ENCODE peak calls at places on chromosomes 13 and 19, in seven cellular contexts. F, C, O, N, P, D and I are unnamed samples.

GRCh38 chr19:9672893-9673292 is 2.0 kb downstream of the ZNF562 start:
- DNase-seq in O (no peak), D (no peak), N (no peak), P (no peak), F (no peak), C (no peak), I (no peak)

GRCh38 chr19:1944916-1945561 is 4.1 kb downstream of the CSNK1G2 start:
- DNase-seq in D (no peak), F (no peak), O (no peak), C (no peak), N (no peak), P (no peak), I (no peak)

GRCh38 chr13:68727165-68727564 is 1380.5 kb upstream of the ATXN8OS start:
- DNase-seq in D (no peak), N (no peak), O (no peak), P (no peak), C (no peak), F (no peak), I (no peak)

GRCh38 chr13:49926019-49926418 is 10.1 kb downstream of the SPRYD7 start:
- DNase-seq in N (no peak), D (no peak), P (no peak), O (no peak), F (no peak), C (no peak), I (no peak)

GRCh38 chr19:49409441-49410029 is 13.7 kb downstream of the PTH2 start:
- DNase-seq in N (no peak), P (no peak), C (no peak), D (no peak), O (no peak), F (no peak), I (no peak)

GRCh38 chr13:106963151-106963550 is 395.2 kb upstream of the ARGLU1 start:
- DNase-seq in D (no peak), F (no peak), O (no peak), P (no peak), N (no peak), C (no peak), I (no peak)

GRCh38 chr13:41019578-41020347 is 647 bp upstream of the ELF1 start:
- DNase-seq in N (no peak), O (no peak), F (no peak), C (no peak), D (no peak), P (no peak), I (no peak)

GRCh38 chr19:14361824-14362223 is 19.4 kb upstream of the ADGRE5 start:
- DNase-seq in F (no peak), D (no peak), C (no peak), N (no peak), P (peak), O (peak), I (no peak)

GRCh38 chr19:35141627-35142401 is 1.2 kb upstream of the FXYD7 start:
- DNase-seq in O (no peak), P (no peak), C (no peak), D (no peak), F (no peak), N (no peak), I (no peak)

GRCh38 chr13:28626266-28626665 is 32.7 kb upstream of the POMP start:
- DNase-seq in C (no peak), N (no peak), F (no peak), O (no peak), D (no peak), P (no peak), I (no peak)

GRCh38 chr13:106446011-106446410 is 89.5 kb downstream of the EFNB2 start:
- DNase-seq in N (no peak), O (no peak), D (no peak), F (no peak), P (no peak), C (no peak), I (no peak)

GRCh38 chr13:113431171-113431570 is 22.1 kb downstream of the ADPRHL1 start:
- DNase-seq in O (no peak), P (no peak), C (no peak), D (no peak), F (no peak), N (no peak), I (no peak)

GRCh38 chr13:105513448-105513847 is 1022.0 kb downstream of the EFNB2 start:
- DNase-seq in N (no peak), P (no peak), O (no peak), F (no peak), D (no peak), C (no peak), I (no peak)

GRCh38 chr13:31240921-31241320 is 41.1 kb downstream of the B3GLCT start:
- DNase-seq in O (no peak), D (no peak), N (no peak), F (no peak), C (no peak), P (no peak), I (no peak)

GRCh38 chr13:55577847-55578210 is 1562.9 kb upstream of the PRR20A start:
- DNase-seq in P (peak), N (no peak), C (no peak), O (no peak), D (no peak), F (no peak), I (no peak)
- TF ChIP-seq CTCF in P (no peak), N (no peak), C (no peak), O (no peak), D (no peak), F (no peak), I (no peak)

GRCh38 chr13:96379967-96380366 is 290.1 kb downstream of the HS6ST3 start:
- DNase-seq in P (no peak), D (no peak), O (no peak), C (no peak), N (no peak), F (no peak), I (no peak)
- TF ChIP-seq CTCF in P (no peak), D (no peak), O (no peak), C (no peak), N (no peak), F (no peak), I (no peak)

GRCh38 chr19:46471116-46471733 is at the start of gene PNMA8A:
- DNase-seq in O (peak), F (peak), C (no peak), N (peak), D (no peak), P (peak), I (no peak)
- TF ChIP-seq CTCF in O (no peak), F (no peak), C (no peak), N (no peak), D (peak), P (no peak), I (no peak)

DNA sequence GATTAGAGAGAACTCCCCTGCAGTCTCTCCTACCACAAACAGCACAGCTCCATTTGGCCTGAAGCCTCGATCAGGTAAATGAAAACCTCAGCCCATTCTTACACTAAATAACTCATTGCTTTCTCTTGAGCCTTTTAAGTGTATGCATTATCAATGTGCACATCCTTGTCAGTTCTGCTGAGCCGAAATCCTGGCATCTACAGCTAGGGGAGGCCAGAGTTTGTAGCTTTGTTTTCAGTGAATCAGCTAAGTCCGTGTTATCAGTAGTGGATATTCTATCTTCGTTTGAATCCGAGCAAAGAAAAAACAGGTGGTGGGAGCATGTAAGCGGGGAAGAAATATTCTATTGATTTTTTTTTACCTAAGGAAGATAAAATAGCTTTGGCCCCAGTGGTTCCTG is 84.4 kb downstream of the ESD start:
- DNase-seq in F (no peak), N (no peak), O (no peak), C (no peak), P (no peak), D (no peak), I (no peak)
- TF ChIP-seq CTCF in F (no peak), N (no peak), O (no peak), C (no peak), P (no peak), D (no peak), I (no peak)

DNA sequence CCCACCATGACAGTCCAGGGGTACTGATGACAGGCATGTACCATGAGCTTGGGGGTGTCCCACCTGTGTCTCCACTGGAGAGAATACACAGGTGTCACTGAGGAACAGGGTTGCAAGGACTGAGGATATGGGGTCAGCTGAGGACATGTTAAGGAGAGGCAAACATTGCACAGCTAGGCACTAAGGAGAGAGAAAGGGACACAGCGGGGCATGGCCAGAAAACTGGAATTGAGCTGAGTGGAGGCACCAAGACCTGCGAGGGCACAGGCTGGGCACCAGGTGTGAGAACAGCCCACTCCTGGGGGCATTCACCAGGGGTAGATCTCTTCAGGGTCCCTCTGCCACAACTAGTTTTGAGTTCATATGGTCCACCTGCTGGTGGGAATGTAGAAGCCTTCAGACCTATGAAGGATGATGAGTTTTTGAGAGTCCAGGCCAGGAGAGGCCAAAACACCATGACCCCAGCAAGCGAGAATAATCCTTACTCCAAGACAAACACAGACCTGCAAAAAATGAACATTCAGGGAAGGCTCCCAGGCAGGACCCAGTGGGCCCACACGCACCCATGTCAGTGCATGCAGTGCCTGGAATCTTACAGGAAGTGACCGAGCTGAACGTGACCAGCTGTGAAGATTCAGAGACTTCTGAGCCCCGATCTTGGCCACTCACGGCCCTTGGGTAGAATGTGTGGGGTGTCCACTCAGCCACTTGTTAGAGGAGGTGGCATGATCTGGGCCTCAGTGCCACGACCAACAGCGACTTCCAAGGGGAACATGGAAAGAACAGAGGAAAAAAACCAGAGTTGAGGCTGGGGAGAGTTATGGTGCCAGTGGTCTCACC is 1.4 kb upstream of the ZNF584 start:
- DNase-seq in D (no peak), F (peak), O (no peak), P (no peak), C (no peak), N (no peak), I (no peak)
- TF ChIP-seq CTCF in D (peak), F (no peak), O (no peak), P (no peak), C (no peak), N (peak), I (no peak)

DNA sequence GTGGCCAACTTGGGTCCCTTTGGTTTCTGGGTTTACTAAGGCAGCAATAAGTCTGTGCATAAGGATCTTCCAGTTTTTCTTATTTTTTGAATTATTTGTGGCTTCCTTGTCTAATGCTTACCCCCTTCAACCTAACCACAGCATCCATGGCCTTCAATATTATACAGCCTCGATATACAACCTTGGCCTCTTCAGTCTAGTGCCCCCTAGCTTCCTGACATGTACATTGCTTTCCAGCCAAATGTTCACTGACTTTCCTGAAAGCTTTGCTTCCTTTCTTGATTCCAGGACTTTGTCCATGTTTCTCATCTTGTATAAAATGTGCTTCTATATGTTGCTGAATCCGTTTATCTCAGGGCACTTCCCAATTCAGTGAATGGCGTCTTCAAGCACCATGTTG is 310.1 kb downstream of the OLFM4 start:
- DNase-seq in D (no peak), C (no peak), P (no peak), O (no peak), N (no peak), F (no peak), I (no peak)
- TF ChIP-seq CTCF in D (no peak), C (no peak), P (no peak), O (no peak), N (peak), F (no peak), I (no peak)

DNA sequence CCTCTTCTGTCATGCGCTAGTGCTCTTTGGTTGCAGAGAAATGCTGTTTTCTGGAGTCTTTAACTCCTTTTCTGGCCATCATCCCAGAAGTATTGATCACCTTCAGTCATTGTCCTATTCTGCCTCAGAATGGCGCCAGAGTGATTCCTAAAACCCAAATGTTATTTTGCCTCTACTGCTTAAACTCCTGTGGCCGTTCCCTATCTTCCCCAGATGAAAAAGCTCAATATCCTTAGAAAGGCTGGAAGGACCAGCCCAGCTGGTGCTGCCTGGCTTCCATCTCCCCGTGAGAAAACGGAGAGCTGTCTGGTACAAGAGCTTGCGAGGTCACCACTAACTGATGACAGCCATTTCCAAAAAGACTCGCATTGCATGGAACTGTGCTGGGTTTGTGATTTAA is 179.1 kb downstream of the RBM26 start:
- DNase-seq in P (no peak), F (no peak), D (no peak), N (no peak), C (no peak), O (no peak), I (no peak)
- TF ChIP-seq CTCF in P (no peak), F (no peak), D (no peak), N (no peak), C (no peak), O (no peak), I (no peak)